ENCODE peak calls at places on chromosome 9, in eight cellular contexts. E is MM.1S, F is aorta, Y is GM23248, T is RWPE1, O is Karpas-422, N is A549, P is tibial nerve. Q is an unnamed sample.

GRCh38 chr9:96249746-96250145 is 52.2 kb downstream of the HSD17B3 start:
- DNase-seq in E (no peak), F (no peak), Y (no peak), T (no peak), O (no peak), N (no peak), P (no peak), Q (no peak)

GRCh38 chr9:8114826-8115225 is 315.2 kb upstream of the DMAC1 start:
- DNase-seq in E (no peak), F (no peak), Y (no peak), T (no peak), O (no peak), N (no peak), P (no peak), Q (no peak)

GRCh38 chr9:127452481-127453092 is 1.3 kb downstream of the LRSAM1 start:
- DNase-seq in E (no peak), F (no peak), Y (peak; percentile 69), T (no peak), O (no peak), N (no peak), P (no peak), Q (no peak)

GRCh38 chr9:94987731-94988130 is 261.2 kb downstream of the AOPEP start:
- DNase-seq in E (no peak), F (no peak), Y (no peak), T (no peak), O (no peak), N (no peak), P (no peak), Q (no peak)

GRCh38 chr9:14687042-14687719 is 6.1 kb downstream of the ZDHHC21 start:
- DNase-seq in E (no peak), F (peak; percentile 39), Y (peak; percentile 80), T (peak; percentile 20), O (no peak), N (no peak), P (no peak), Q (no peak)

GRCh38 chr9:127805620-127806019 is 2.9 kb downstream of the FPGS start:
- DNase-seq in E (peak; percentile 36), F (no peak), Y (peak; percentile 54), T (no peak), O (no peak), N (peak; percentile 71), P (no peak), Q (no peak)

GRCh38 chr9:81722277-81722676 is 32.9 kb upstream of the TLE1 start:
- DNase-seq in E (no peak), F (no peak), Y (no peak), T (no peak), O (no peak), N (no peak), P (no peak), Q (no peak)

GRCh38 chr9:5688109-5688508 is 59.2 kb downstream of the RIC1 start:
- DNase-seq in E (no peak), F (no peak), Y (no peak), T (no peak), O (no peak), N (peak; percentile 6), P (no peak), Q (no peak)

DNA sequence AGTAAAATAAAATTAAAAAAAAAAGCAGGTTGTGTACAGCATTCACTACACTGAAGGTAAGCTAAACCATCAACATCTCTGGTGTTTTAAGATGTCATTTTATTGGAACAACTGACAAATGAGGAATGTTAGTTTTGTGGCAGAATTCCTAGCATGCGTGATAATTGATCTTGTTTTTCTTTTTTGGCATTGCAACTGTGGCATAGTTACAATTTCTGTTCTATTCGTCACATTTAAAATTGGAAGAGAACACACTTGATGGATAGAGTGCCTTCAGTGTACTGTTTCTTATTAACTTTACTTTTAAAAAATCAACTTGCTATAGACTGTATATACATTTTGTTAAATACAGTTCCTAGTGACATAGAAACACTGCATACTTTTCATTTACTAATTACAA is 43.6 kb upstream of the TNFSF15 start:
- DNase-seq in E (no peak), F (no peak), Y (peak; percentile 39), T (no peak), O (no peak), N (no peak), P (no peak), Q (no peak)
- H3K27ac ChIP-seq in E (no peak overlapping the region), F (no peak overlapping the region), Y (peak overlapping the region; percentile 26), T (no peak overlapping the region), O (no peak overlapping the region), N (no peak overlapping the region), P (no peak overlapping the region), Q (no peak overlapping the region)

GRCh38 chr9:120869726-120870125 is 7.3 kb downstream of the PHF19 start:
- DNase-seq in E (no peak), F (no peak), Y (no peak), T (no peak), O (no peak), N (no peak), P (no peak), Q (no peak)

GRCh38 chr9:120868339-120868675 is 8.7 kb downstream of the PHF19 start:
- DNase-seq in E (no peak), F (no peak), Y (peak; percentile 82), T (no peak), O (no peak), N (no peak), P (no peak), Q (no peak)

GRCh38 chr9:120869360-120869687 is 7.7 kb downstream of the PHF19 start:
- DNase-seq in E (no peak), F (no peak), Y (no peak), T (no peak), O (no peak), N (no peak), P (no peak), Q (no peak)

GRCh38 chr9:120868676-120869359 is 8.2 kb downstream of the PHF19 start:
- DNase-seq in E (peak; percentile 98), F (peak; percentile 99), Y (peak; percentile 98), T (peak; percentile 99), O (peak; percentile 100), N (peak; percentile 98), P (peak; percentile 97), Q (peak; percentile 91)

DNA sequence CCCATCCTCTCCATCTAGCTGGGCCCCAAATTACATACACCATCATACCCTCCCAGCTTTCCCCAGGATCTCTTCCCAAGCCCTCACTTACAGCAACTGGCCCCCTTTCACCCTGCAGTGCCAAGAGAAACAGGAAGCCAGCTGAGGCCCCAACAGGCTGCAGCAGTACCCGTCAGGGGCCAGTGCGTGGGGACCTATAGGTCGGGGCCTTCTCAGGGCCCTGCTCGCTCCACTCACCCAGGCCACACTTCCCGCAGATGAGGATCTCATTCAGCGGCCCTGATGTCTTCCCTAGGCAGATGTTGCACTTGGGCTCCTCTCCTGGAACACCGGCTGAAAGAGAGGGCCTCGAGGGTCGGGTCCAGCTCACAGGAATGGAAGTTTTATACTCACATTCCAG is 6.8 kb downstream of the PHF19 start:
- DNase-seq in E (no peak), F (no peak), Y (no peak), T (no peak), O (no peak), N (no peak), P (no peak), Q (no peak)
- H3K27ac ChIP-seq in E (no peak overlapping the region), F (no peak overlapping the region), Y (no peak overlapping the region), T (peak overlapping the region; percentile 84), O (peak overlapping the region; percentile 66), N (no peak overlapping the region), P (peak overlapping the region; percentile 96), Q (peak overlapping the region; percentile 88)

DNA sequence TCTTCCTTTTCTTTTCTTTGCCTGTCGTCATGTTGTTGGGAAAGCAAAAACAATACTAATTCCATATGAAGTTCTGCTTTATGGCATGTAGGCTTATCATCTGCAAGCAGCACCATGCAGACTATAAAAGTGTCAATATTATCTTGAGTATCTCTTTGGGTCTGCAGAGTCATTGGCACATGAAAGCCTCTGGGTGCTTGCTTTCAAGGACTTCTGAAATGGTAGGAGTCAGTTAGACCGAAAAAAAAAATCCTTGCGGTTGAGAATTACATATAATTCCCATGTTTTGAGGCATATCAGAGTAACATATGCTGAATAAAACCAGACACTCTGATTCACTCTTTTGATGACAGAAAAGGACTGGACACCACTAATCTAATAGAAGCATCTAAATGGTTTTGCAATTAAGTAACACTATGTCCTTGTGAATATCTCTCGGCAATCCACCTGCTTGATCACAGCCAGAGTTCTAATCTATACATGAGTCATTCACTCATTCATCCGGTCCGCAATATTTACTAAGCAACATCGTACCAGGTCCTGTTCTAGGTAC is 44.4 kb downstream of the GNAQ start:
- DNase-seq in E (no peak), F (no peak), Y (no peak), T (no peak), O (no peak), N (no peak), P (no peak), Q (no peak)
- H3K27ac ChIP-seq in E (no peak overlapping the region), F (no peak overlapping the region), Y (no peak overlapping the region), T (no peak overlapping the region), O (no peak overlapping the region), N (no peak overlapping the region), P (no peak overlapping the region), Q (no peak overlapping the region)

GRCh38 chr9:92964981-92965758 is 17.8 kb downstream of the FGD3 start:
- DNase-seq in E (no peak), F (no peak), Y (no peak), T (no peak), O (peak; percentile 59), N (no peak), P (no peak), Q (no peak)
- H3K27ac ChIP-seq in E (peak overlapping the region; percentile 60), F (no peak overlapping the region), Y (no peak overlapping the region), T (no peak overlapping the region), O (peak overlapping the region; percentile 73), N (no peak overlapping the region), P (no peak overlapping the region), Q (no peak overlapping the region)

Q was measured in dorsolateral prefrontal cortex.